ENCODE peak calls at places on chromosomes 6 and 20, in eight cellular contexts. D, X, N, U, G, J, M and K are unnamed samples.

GRCh38 chr20:23061713-23062561 is 12.5 kb upstream of the THBD start:
- DNase-seq in X (no peak), J (no peak), U (no peak), N (no peak), G (peak), M (no peak), D (peak), K (peak)

GRCh38 chr20:47691632-47692031 is 93.6 kb downstream of the SULF2 start:
- DNase-seq in U (no peak), D (no peak), M (no peak), G (no peak), J (no peak), N (no peak), X (no peak), K (no peak)

GRCh38 chr6:44625996-44626395 is 238.5 kb downstream of the CDC5L start:
- DNase-seq in N (no peak), U (no peak), G (no peak), M (no peak), D (no peak), J (no peak), X (no peak), K (no peak)

GRCh38 chr6:86685230-86685797 is 252.0 kb upstream of the HTR1E start:
- DNase-seq in J (no peak), M (no peak), G (peak), X (no peak), U (no peak), D (no peak), N (no peak), K (no peak)

GRCh38 chr20:15005300-15005986 is 668.0 kb upstream of the FLRT3 start:
- DNase-seq in J (no peak), G (no peak), X (no peak), U (no peak), M (no peak), N (no peak), D (no peak), K (no peak)

GRCh38 chr6:65771946-65772345 is 64.9 kb upstream of the EYS start:
- DNase-seq in X (no peak), N (no peak), U (no peak), M (no peak), J (no peak), D (no peak), G (no peak), K (no peak)

GRCh38 chr6:163533443-163533842 is 118.9 kb downstream of the QKI start:
- DNase-seq in U (no peak), D (peak), M (no peak), G (no peak), J (no peak), N (no peak), X (no peak), K (no peak)

GRCh38 chr6:112116215-112116614 is 28.8 kb downstream of the FAM229B start:
- DNase-seq in D (no peak), J (no peak), M (no peak), G (no peak), X (no peak), N (no peak), U (no peak), K (no peak)

GRCh38 chr6:128307671-128308070 is 212.7 kb downstream of the PTPRK start:
- DNase-seq in J (no peak), M (no peak), X (no peak), G (no peak), U (no peak), N (no peak), D (no peak), K (no peak)

GRCh38 chr6:148653138-148653776 is 93.6 kb upstream of the UST start:
- DNase-seq in N (no peak), M (no peak), G (peak), J (no peak), D (no peak), U (no peak), X (no peak), K (no peak)

GRCh38 chr6:148146717-148147116 is 195.9 kb upstream of the SASH1 start:
- DNase-seq in N (no peak), J (no peak), D (peak), X (peak), M (peak), G (no peak), U (no peak), K (peak)

GRCh38 chr6:87944541-87944954 is 103.1 kb upstream of the SPACA1 start:
- DNase-seq in X (no peak), M (no peak), G (peak), U (peak), J (peak), D (peak), N (peak), K (no peak)

GRCh38 chr6:125229080-125229479 is 72.7 kb downstream of the HDDC2 start:
- DNase-seq in X (no peak), J (no peak), D (no peak), G (no peak), M (no peak), U (no peak), N (no peak), K (no peak)

GRCh38 chr6:32785781-32786533 is 22.6 kb upstream of the HLA-DQB2 start:
- DNase-seq in G (peak), D (peak), N (no peak), X (no peak), M (peak), U (peak), J (peak), K (no peak)

GRCh38 chr20:50876063-50876685 is 55.1 kb downstream of the ADNP start:
- DNase-seq in M (no peak), D (no peak), G (no peak), N (no peak), U (no peak), X (no peak), J (no peak), K (no peak)